ENCODE peak calls at places on chromosomes 4 and X, in six cellular contexts. One of them, this sample, is unnamed.

GRCh38 chr4:38356686-38357085 is 307.3 kb upstream of the KLF3 start:
- DNase-seq in NCI-H2081: no peak
- DNase-seq in astrocyte of the spinal cord: no peak
- DNase-seq in mammary epithelial cell: no peak
- DNase-seq in T-helper 17 cell: no peak
- DNase-seq in NCI-H1105 treated with DMSO at 0.1 percent for 48 hours: no peak
- DNase-seq in this sample: no peak

GRCh38 chrX:109886122-109886761 is 116.7 kb upstream of the TMEM164 start:
- DNase-seq in NCI-H2081: peak; percentile 50
- DNase-seq in astrocyte of the spinal cord: peak; percentile 37
- DNase-seq in mammary epithelial cell: peak; percentile 28
- DNase-seq in T-helper 17 cell: no peak
- DNase-seq in NCI-H1105 treated with DMSO at 0.1 percent for 48 hours: peak; percentile 32
- DNase-seq in this sample: peak; percentile 26

GRCh38 chr4:169968999-169969398 is 57.2 kb downstream of the MFAP3L start:
- DNase-seq in NCI-H2081: no peak
- DNase-seq in astrocyte of the spinal cord: peak; percentile 59
- DNase-seq in mammary epithelial cell: peak; percentile 44
- DNase-seq in T-helper 17 cell: no peak
- DNase-seq in NCI-H1105 treated with DMSO at 0.1 percent for 48 hours: no peak
- DNase-seq in this sample: no peak

GRCh38 chr4:80425701-80426100 is 90.2 kb downstream of the CFAP299 start:
- DNase-seq in NCI-H2081: peak; percentile 2
- DNase-seq in astrocyte of the spinal cord: no peak
- DNase-seq in mammary epithelial cell: no peak
- DNase-seq in T-helper 17 cell: no peak
- DNase-seq in NCI-H1105 treated with DMSO at 0.1 percent for 48 hours: no peak
- DNase-seq in this sample: no peak

GRCh38 chr4:10093801-10094552 is 22.6 kb downstream of the WDR1 start:
- DNase-seq in NCI-H2081: no peak
- DNase-seq in astrocyte of the spinal cord: peak; percentile 98
- DNase-seq in mammary epithelial cell: peak; percentile 60
- DNase-seq in T-helper 17 cell: no peak
- DNase-seq in NCI-H1105 treated with DMSO at 0.1 percent for 48 hours: no peak
- DNase-seq in this sample: no peak

GRCh38 chr4:56681158-56681848 is at the start of gene HOPX:
- DNase-seq in NCI-H2081: no peak
- DNase-seq in astrocyte of the spinal cord: peak; percentile 23
- DNase-seq in mammary epithelial cell: peak; percentile 72
- DNase-seq in T-helper 17 cell: no peak
- DNase-seq in NCI-H1105 treated with DMSO at 0.1 percent for 48 hours: no peak
- DNase-seq in this sample: peak; percentile 54

GRCh38 chr4:5940470-5941203 is 47.8 kb upstream of the CRMP1 start:
- DNase-seq in NCI-H2081: peak; percentile 91
- DNase-seq in astrocyte of the spinal cord: no peak
- DNase-seq in mammary epithelial cell: no peak
- DNase-seq in T-helper 17 cell: no peak
- DNase-seq in NCI-H1105 treated with DMSO at 0.1 percent for 48 hours: peak; percentile 72
- DNase-seq in this sample: peak; percentile 72

GRCh38 chrX:42274151-42274550 is 350.8 kb upstream of the CASK start:
- DNase-seq in NCI-H2081: no peak
- DNase-seq in astrocyte of the spinal cord: no peak
- DNase-seq in mammary epithelial cell: no peak
- DNase-seq in T-helper 17 cell: no peak
- DNase-seq in NCI-H1105 treated with DMSO at 0.1 percent for 48 hours: no peak
- DNase-seq in this sample: no peak

GRCh38 chr4:140135529-140136021 is 18.4 kb downstream of the MAML3 start:
- DNase-seq in NCI-H2081: peak; percentile 72
- DNase-seq in astrocyte of the spinal cord: peak; percentile 38
- DNase-seq in mammary epithelial cell: no peak
- DNase-seq in T-helper 17 cell: no peak
- DNase-seq in NCI-H1105 treated with DMSO at 0.1 percent for 48 hours: peak; percentile 77
- DNase-seq in this sample: peak; percentile 66

GRCh38 chr4:931194-931959 is 739 bp downstream of the GAK start:
- DNase-seq in NCI-H2081: no peak
- DNase-seq in astrocyte of the spinal cord: no peak
- DNase-seq in mammary epithelial cell: peak; percentile 38
- DNase-seq in T-helper 17 cell: peak; percentile 21
- DNase-seq in NCI-H1105 treated with DMSO at 0.1 percent for 48 hours: no peak
- DNase-seq in this sample: no peak

GRCh38 chr4:144666539-144667175 is 20.7 kb downstream of the HHIP start:
- DNase-seq in NCI-H2081: no peak
- DNase-seq in astrocyte of the spinal cord: peak; percentile 78
- DNase-seq in mammary epithelial cell: peak; percentile 68
- DNase-seq in T-helper 17 cell: no peak
- DNase-seq in NCI-H1105 treated with DMSO at 0.1 percent for 48 hours: no peak
- DNase-seq in this sample: no peak

GRCh38 chr4:67883463-67883862 is 339 bp downstream of the TMPRSS11D start:
- DNase-seq in NCI-H2081: no peak
- DNase-seq in astrocyte of the spinal cord: no peak
- DNase-seq in mammary epithelial cell: no peak
- DNase-seq in T-helper 17 cell: no peak
- DNase-seq in NCI-H1105 treated with DMSO at 0.1 percent for 48 hours: no peak
- DNase-seq in this sample: no peak

GRCh38 chrX:76454456-76454927 is 27.0 kb downstream of the MAGEE1 start:
- DNase-seq in NCI-H2081: no peak
- DNase-seq in astrocyte of the spinal cord: peak; percentile 3
- DNase-seq in mammary epithelial cell: peak; percentile 23
- DNase-seq in T-helper 17 cell: no peak
- DNase-seq in NCI-H1105 treated with DMSO at 0.1 percent for 48 hours: peak; percentile 19
- DNase-seq in this sample: peak; percentile 2

GRCh38 chr4:91812319-91812718 is 491.4 kb upstream of the GRID2 start:
- DNase-seq in NCI-H2081: no peak
- DNase-seq in astrocyte of the spinal cord: no peak
- DNase-seq in mammary epithelial cell: no peak
- DNase-seq in T-helper 17 cell: no peak
- DNase-seq in NCI-H1105 treated with DMSO at 0.1 percent for 48 hours: no peak
- DNase-seq in this sample: no peak

GRCh38 chr4:186920486-186920885 is 196.8 kb upstream of the FAT1 start:
- DNase-seq in NCI-H2081: no peak
- DNase-seq in astrocyte of the spinal cord: peak; percentile 64
- DNase-seq in mammary epithelial cell: peak; percentile 73
- DNase-seq in T-helper 17 cell: no peak
- DNase-seq in NCI-H1105 treated with DMSO at 0.1 percent for 48 hours: peak; percentile 16
- DNase-seq in this sample: no peak